ENCODE peak calls at places on chromosomes 4 and X, in six cellular contexts. One of them, this sample, is unnamed.
A peak's percentile ranks its signal among the peaks of the same experiment; 100 is the strongest.

GRCh38 chr4:18314731-18315130 is 293.2 kb upstream of the LCORL start:
- DNase-seq in fibroblast of villous mesenchyme: no peak
- DNase-seq in foreskin fibroblast: no peak
- DNase-seq in Peyer's patch: no peak
- DNase-seq in brain microvascular endothelial cell: no peak
- DNase-seq in gastrocnemius medialis: no peak
- DNase-seq in this sample: no peak

GRCh38 chr4:61336488-61336887 is 136.4 kb downstream of the ADGRL3 start:
- DNase-seq in gastrocnemius medialis: no peak
- DNase-seq in Peyer's patch: no peak
- DNase-seq in foreskin fibroblast: no peak
- DNase-seq in brain microvascular endothelial cell: no peak
- DNase-seq in fibroblast of villous mesenchyme: no peak
- DNase-seq in this sample: no peak

GRCh38 chr4:142660728-142661127 is 185.4 kb downstream of the INPP4B start:
- DNase-seq in brain microvascular endothelial cell: no peak
- DNase-seq in Peyer's patch: no peak
- DNase-seq in gastrocnemius medialis: no peak
- DNase-seq in fibroblast of villous mesenchyme: no peak
- DNase-seq in foreskin fibroblast: no peak
- DNase-seq in this sample: no peak

GRCh38 chr4:30605616-30606015 is 114.6 kb upstream of the PCDH7 start:
- DNase-seq in foreskin fibroblast: no peak
- DNase-seq in Peyer's patch: no peak
- DNase-seq in gastrocnemius medialis: no peak
- DNase-seq in brain microvascular endothelial cell: no peak
- DNase-seq in fibroblast of villous mesenchyme: peak; percentile 8
- DNase-seq in this sample: peak; percentile 36

GRCh38 chr4:153154010-153154975 is 50.0 kb upstream of the TRIM2 start:
- DNase-seq in fibroblast of villous mesenchyme: peak; percentile 69
- DNase-seq in foreskin fibroblast: peak; percentile 73
- DNase-seq in brain microvascular endothelial cell: peak; percentile 57
- DNase-seq in Peyer's patch: no peak
- DNase-seq in gastrocnemius medialis: no peak
- DNase-seq in this sample: peak; percentile 34

GRCh38 chr4:148284526-148285193 is 157.6 kb downstream of the NR3C2 start:
- DNase-seq in brain microvascular endothelial cell: no peak
- DNase-seq in fibroblast of villous mesenchyme: no peak
- DNase-seq in gastrocnemius medialis: no peak
- DNase-seq in foreskin fibroblast: peak; percentile 2
- DNase-seq in Peyer's patch: no peak
- DNase-seq in this sample: no peak

GRCh38 chrX:19130628-19131027 is 8.4 kb upstream of the ADGRG2 start:
- DNase-seq in Peyer's patch: no peak
- DNase-seq in brain microvascular endothelial cell: no peak
- DNase-seq in fibroblast of villous mesenchyme: no peak
- DNase-seq in foreskin fibroblast: no peak
- DNase-seq in gastrocnemius medialis: no peak
- DNase-seq in this sample: no peak

GRCh38 chrX:97858592-97858991 is 974.9 kb downstream of the RPA4 start:
- DNase-seq in gastrocnemius medialis: no peak
- DNase-seq in foreskin fibroblast: peak; percentile 30
- DNase-seq in Peyer's patch: no peak
- DNase-seq in brain microvascular endothelial cell: no peak
- DNase-seq in fibroblast of villous mesenchyme: no peak
- DNase-seq in this sample: no peak

GRCh38 chrX:13386636-13387035 is 66.8 kb upstream of the ATXN3L start:
- DNase-seq in foreskin fibroblast: no peak
- DNase-seq in Peyer's patch: no peak
- DNase-seq in brain microvascular endothelial cell: no peak
- DNase-seq in fibroblast of villous mesenchyme: no peak
- DNase-seq in gastrocnemius medialis: no peak
- DNase-seq in this sample: no peak

GRCh38 chrX:150841466-150842197 is 56.8 kb downstream of the CD99L2 start:
- DNase-seq in gastrocnemius medialis: no peak
- DNase-seq in brain microvascular endothelial cell: peak; percentile 20
- DNase-seq in foreskin fibroblast: peak; percentile 56
- DNase-seq in Peyer's patch: no peak
- DNase-seq in fibroblast of villous mesenchyme: peak; percentile 59
- DNase-seq in this sample: peak; percentile 28

GRCh38 chrX:108361316-108361715 is 76.9 kb downstream of the COL4A6 start:
- DNase-seq in foreskin fibroblast: no peak
- DNase-seq in fibroblast of villous mesenchyme: peak; percentile 93
- DNase-seq in Peyer's patch: no peak
- DNase-seq in gastrocnemius medialis: no peak
- DNase-seq in brain microvascular endothelial cell: peak; percentile 40
- DNase-seq in this sample: peak; percentile 24

GRCh38 chr4:87657525-87657924 is 7.4 kb downstream of the DMP1 start:
- DNase-seq in gastrocnemius medialis: no peak
- DNase-seq in fibroblast of villous mesenchyme: peak; percentile 42
- DNase-seq in Peyer's patch: no peak
- DNase-seq in brain microvascular endothelial cell: peak; percentile 64
- DNase-seq in foreskin fibroblast: peak; percentile 58
- DNase-seq in this sample: peak; percentile 73

GRCh38 chr4:18934197-18934596 is 912.6 kb upstream of the LCORL start:
- DNase-seq in foreskin fibroblast: no peak
- DNase-seq in fibroblast of villous mesenchyme: peak; percentile 23
- DNase-seq in gastrocnemius medialis: no peak
- DNase-seq in brain microvascular endothelial cell: no peak
- DNase-seq in Peyer's patch: no peak
- DNase-seq in this sample: no peak

GRCh38 chr4:109302366-109303140 is at the start of gene COL25A1:
- DNase-seq in gastrocnemius medialis: no peak
- DNase-seq in Peyer's patch: peak; percentile 47
- DNase-seq in foreskin fibroblast: peak; percentile 64
- DNase-seq in fibroblast of villous mesenchyme: peak; percentile 8
- DNase-seq in brain microvascular endothelial cell: peak; percentile 24
- DNase-seq in this sample: peak; percentile 49

GRCh38 chrX:52839137-52839536 is 28.1 kb downstream of the XAGE5 start:
- DNase-seq in gastrocnemius medialis: no peak
- DNase-seq in fibroblast of villous mesenchyme: no peak
- DNase-seq in Peyer's patch: no peak
- DNase-seq in brain microvascular endothelial cell: no peak
- DNase-seq in foreskin fibroblast: no peak
- DNase-seq in this sample: no peak

GRCh38 chrX:40068048-40068447 is 29.7 kb downstream of the BCOR start:
- DNase-seq in brain microvascular endothelial cell: no peak
- DNase-seq in fibroblast of villous mesenchyme: no peak
- DNase-seq in foreskin fibroblast: peak; percentile 23
- DNase-seq in gastrocnemius medialis: no peak
- DNase-seq in Peyer's patch: no peak
- DNase-seq in this sample: no peak

GRCh38 chr4:73309211-73309610 is 50.6 kb upstream of the ANKRD17 start:
- DNase-seq in brain microvascular endothelial cell: no peak
- DNase-seq in foreskin fibroblast: peak; percentile 55
- DNase-seq in Peyer's patch: no peak
- DNase-seq in fibroblast of villous mesenchyme: peak; percentile 27
- DNase-seq in gastrocnemius medialis: no peak
- DNase-seq in this sample: peak; percentile 51

GRCh38 chr4:100907465-100908454 is 389.9 kb upstream of the EMCN start:
- DNase-seq in brain microvascular endothelial cell: no peak
- DNase-seq in gastrocnemius medialis: no peak
- DNase-seq in Peyer's patch: no peak
- DNase-seq in foreskin fibroblast: peak; percentile 23
- DNase-seq in fibroblast of villous mesenchyme: peak; percentile 5
- DNase-seq in this sample: peak; percentile 21

GRCh38 chr4:90328558-90328957 is 201.4 kb downstream of the CCSER1 start:
- DNase-seq in gastrocnemius medialis: no peak
- DNase-seq in foreskin fibroblast: peak; percentile 46
- DNase-seq in brain microvascular endothelial cell: no peak
- DNase-seq in Peyer's patch: no peak
- DNase-seq in fibroblast of villous mesenchyme: no peak
- DNase-seq in this sample: peak; percentile 27

GRCh38 chr4:141413366-141413765 is 192.7 kb downstream of the ZNF330 start:
- DNase-seq in brain microvascular endothelial cell: no peak
- DNase-seq in Peyer's patch: no peak
- DNase-seq in fibroblast of villous mesenchyme: no peak
- DNase-seq in foreskin fibroblast: no peak
- DNase-seq in gastrocnemius medialis: no peak
- DNase-seq in this sample: no peak

GRCh38 chr4:125520258-125520990 is 205.7 kb downstream of the FAT4 start:
- DNase-seq in brain microvascular endothelial cell: peak; percentile 43
- DNase-seq in gastrocnemius medialis: no peak
- DNase-seq in Peyer's patch: no peak
- DNase-seq in fibroblast of villous mesenchyme: peak; percentile 79
- DNase-seq in foreskin fibroblast: peak; percentile 6
- DNase-seq in this sample: peak; percentile 43

GRCh38 chr4:125529071-125529470 is 214.3 kb downstream of the FAT4 start:
- DNase-seq in fibroblast of villous mesenchyme: no peak
- DNase-seq in gastrocnemius medialis: no peak
- DNase-seq in brain microvascular endothelial cell: no peak
- DNase-seq in foreskin fibroblast: peak; percentile 69
- DNase-seq in Peyer's patch: no peak
- DNase-seq in this sample: no peak

GRCh38 chr4:125522588-125522987 is 207.8 kb downstream of the FAT4 start:
- DNase-seq in Peyer's patch: no peak
- DNase-seq in gastrocnemius medialis: no peak
- DNase-seq in foreskin fibroblast: no peak
- DNase-seq in brain microvascular endothelial cell: no peak
- DNase-seq in fibroblast of villous mesenchyme: no peak
- DNase-seq in this sample: no peak

GRCh38 chr4:125522992-125523391 is 208.2 kb downstream of the FAT4 start:
- DNase-seq in Peyer's patch: no peak
- DNase-seq in fibroblast of villous mesenchyme: no peak
- DNase-seq in brain microvascular endothelial cell: no peak
- DNase-seq in foreskin fibroblast: no peak
- DNase-seq in gastrocnemius medialis: no peak
- DNase-seq in this sample: no peak

GRCh38 chr4:125526420-125526819 is 211.7 kb downstream of the FAT4 start:
- DNase-seq in Peyer's patch: no peak
- DNase-seq in fibroblast of villous mesenchyme: no peak
- DNase-seq in brain microvascular endothelial cell: no peak
- DNase-seq in gastrocnemius medialis: no peak
- DNase-seq in foreskin fibroblast: no peak
- DNase-seq in this sample: no peak
- TF ChIP-seq CTCF in Peyer's patch: no peak
- TF ChIP-seq CTCF in fibroblast of villous mesenchyme: peak; percentile 25
- TF ChIP-seq CTCF in brain microvascular endothelial cell: no peak
- TF ChIP-seq CTCF in gastrocnemius medialis: no peak
- TF ChIP-seq CTCF in foreskin fibroblast: no peak
- TF ChIP-seq CTCF in this sample: no peak

DNA sequence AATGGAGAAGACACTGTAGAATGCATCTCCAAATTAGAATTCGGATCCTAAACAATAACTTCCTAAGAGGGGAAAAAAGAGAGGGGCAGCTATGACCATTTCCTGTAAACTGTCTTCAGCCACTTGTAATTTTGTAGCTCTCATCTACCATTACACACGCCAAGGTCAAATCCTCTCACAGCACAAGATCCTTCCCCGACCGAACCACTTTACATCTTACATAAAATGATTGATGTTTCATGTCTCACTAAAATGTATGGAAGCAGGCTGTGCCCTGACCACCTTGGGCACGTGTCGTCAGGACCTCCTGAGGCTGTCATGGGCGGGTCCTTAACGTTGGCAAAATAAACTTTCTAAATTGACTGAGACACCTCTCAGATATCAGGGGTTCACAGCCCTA is 24.1 kb upstream of the PBDC1 start:
- DNase-seq in gastrocnemius medialis: no peak
- DNase-seq in Peyer's patch: peak; percentile 70
- DNase-seq in fibroblast of villous mesenchyme: peak; percentile 41
- DNase-seq in brain microvascular endothelial cell: peak; percentile 6
- DNase-seq in foreskin fibroblast: peak; percentile 33
- DNase-seq in this sample: peak; percentile 62
- H3K4me3 ChIP-seq in gastrocnemius medialis: peak overlapping the region; percentile 39
- H3K4me3 ChIP-seq in Peyer's patch: peak overlapping the region; percentile 7
- H3K4me3 ChIP-seq in fibroblast of villous mesenchyme: no peak overlapping the region
- H3K4me3 ChIP-seq in brain microvascular endothelial cell: peak overlapping the region; percentile 20
- H3K4me3 ChIP-seq in foreskin fibroblast: peak overlapping the region; percentile 9
- H3K4me3 ChIP-seq in this sample: peak overlapping the region; percentile 16

GRCh38 chr4:6333301-6334202 is 63.9 kb downstream of the WFS1 start:
- DNase-seq in gastrocnemius medialis: no peak
- DNase-seq in brain microvascular endothelial cell: no peak
- DNase-seq in Peyer's patch: no peak
- DNase-seq in foreskin fibroblast: no peak
- DNase-seq in fibroblast of villous mesenchyme: no peak
- DNase-seq in this sample: no peak
- TF ChIP-seq CTCF in gastrocnemius medialis: no peak
- TF ChIP-seq CTCF in brain microvascular endothelial cell: peak; percentile 75
- TF ChIP-seq CTCF in Peyer's patch: no peak
- TF ChIP-seq CTCF in foreskin fibroblast: peak; percentile 51
- TF ChIP-seq CTCF in fibroblast of villous mesenchyme: peak; percentile 46
- TF ChIP-seq CTCF in this sample: peak; percentile 65

GRCh38 chrX:131288738-131289511 is at the start of gene IGSF1:
- DNase-seq in gastrocnemius medialis: no peak
- DNase-seq in Peyer's patch: no peak
- DNase-seq in brain microvascular endothelial cell: peak; percentile 4
- DNase-seq in fibroblast of villous mesenchyme: peak; percentile 11
- DNase-seq in foreskin fibroblast: no peak
- DNase-seq in this sample: peak; percentile 38

GRCh38 chrX:131288188-131288587 is 918 bp downstream of the IGSF1 start:
- DNase-seq in gastrocnemius medialis: no peak
- DNase-seq in brain microvascular endothelial cell: no peak
- DNase-seq in Peyer's patch: no peak
- DNase-seq in foreskin fibroblast: no peak
- DNase-seq in fibroblast of villous mesenchyme: no peak
- DNase-seq in this sample: no peak

GRCh38 chrX:131289527-131289926 is 421 bp upstream of the IGSF1 start:
- DNase-seq in foreskin fibroblast: no peak
- DNase-seq in fibroblast of villous mesenchyme: no peak
- DNase-seq in brain microvascular endothelial cell: no peak
- DNase-seq in Peyer's patch: no peak
- DNase-seq in gastrocnemius medialis: no peak
- DNase-seq in this sample: no peak

GRCh38 chrX:131287556-131288179 is 1.4 kb downstream of the IGSF1 start:
- DNase-seq in fibroblast of villous mesenchyme: no peak
- DNase-seq in brain microvascular endothelial cell: no peak
- DNase-seq in foreskin fibroblast: peak; percentile 0
- DNase-seq in Peyer's patch: no peak
- DNase-seq in gastrocnemius medialis: no peak
- DNase-seq in this sample: no peak
- H3K4me3 ChIP-seq in fibroblast of villous mesenchyme: no peak overlapping the region
- H3K4me3 ChIP-seq in brain microvascular endothelial cell: no peak overlapping the region
- H3K4me3 ChIP-seq in foreskin fibroblast: no peak overlapping the region
- H3K4me3 ChIP-seq in Peyer's patch: no peak overlapping the region
- H3K4me3 ChIP-seq in gastrocnemius medialis: no peak overlapping the region
- H3K4me3 ChIP-seq in this sample: no peak overlapping the region

DNA sequence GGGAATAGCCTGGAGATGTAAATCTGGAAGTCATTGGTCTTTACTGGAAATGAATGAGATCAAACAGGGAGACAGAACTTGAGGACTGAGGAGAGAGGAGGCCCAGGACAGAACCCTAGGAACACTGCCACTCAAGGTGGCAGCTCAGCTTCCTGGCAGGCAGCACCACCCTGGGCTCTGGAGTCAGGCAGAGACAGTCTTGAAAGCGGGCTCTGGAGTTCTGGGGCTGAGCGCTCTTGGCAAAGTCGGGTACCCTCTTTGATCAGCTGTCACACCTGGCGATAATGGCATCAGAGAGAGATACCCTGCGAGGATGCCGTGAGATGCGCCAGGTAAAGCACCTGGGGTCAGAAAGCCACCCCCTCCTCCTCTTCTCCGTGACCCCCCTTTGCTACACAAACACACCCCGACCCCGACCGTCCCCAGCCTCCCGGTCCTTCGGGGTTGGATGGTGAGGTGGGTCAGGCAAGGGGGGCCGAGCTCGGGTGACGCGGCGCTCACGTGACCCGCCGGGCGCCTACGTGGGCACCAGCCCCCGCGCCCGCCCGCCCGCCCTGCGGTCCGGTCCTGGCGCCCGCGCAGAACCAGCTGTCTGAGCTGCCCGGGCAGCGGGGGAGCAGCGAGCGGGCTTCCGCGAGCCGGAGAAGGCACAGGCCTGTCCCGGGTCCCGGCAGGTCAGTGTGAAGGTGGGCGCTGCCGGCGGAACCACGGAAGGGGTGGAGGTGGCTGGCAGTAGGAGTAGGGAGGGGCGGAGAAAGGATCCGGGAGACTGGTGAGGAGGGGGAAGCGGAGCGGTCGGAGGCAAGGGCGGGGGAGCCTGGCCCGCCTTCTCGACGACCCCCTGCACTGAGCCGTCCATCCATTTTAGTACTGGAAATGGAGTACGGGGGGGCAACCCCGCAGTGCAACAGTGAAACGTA is at the start of gene TCEAL3:
- DNase-seq in Peyer's patch: peak; percentile 70
- DNase-seq in gastrocnemius medialis: no peak
- DNase-seq in brain microvascular endothelial cell: no peak
- DNase-seq in fibroblast of villous mesenchyme: peak; percentile 41
- DNase-seq in foreskin fibroblast: peak; percentile 73
- DNase-seq in this sample: peak; percentile 28
- TF ChIP-seq CTCF in Peyer's patch: no peak
- TF ChIP-seq CTCF in gastrocnemius medialis: no peak
- TF ChIP-seq CTCF in brain microvascular endothelial cell: no peak
- TF ChIP-seq CTCF in fibroblast of villous mesenchyme: no peak
- TF ChIP-seq CTCF in foreskin fibroblast: no peak
- TF ChIP-seq CTCF in this sample: no peak

This sample was measured in astrocyte of the spinal cord.